ENCODE peak calls at places on chromosomes 1 and 21, in five cellular contexts. N, M, S, V and E are unnamed samples.

GRCh38 chr1:183319051-183319450 is 99.1 kb downstream of the NMNAT2 start:
- DNase-seq in N (no peak), M (no peak), S (peak), V (no peak), E (no peak)

GRCh38 chr1:224632921-224633321 is 16.8 kb downstream of the CNIH3 start:
- DNase-seq in N (no peak), M (no peak), S (peak), V (no peak), E (peak)

GRCh38 chr1:206493279-206493678 is 14.1 kb upstream of the RASSF5 start:
- DNase-seq in N (no peak), M (no peak), S (no peak), V (no peak), E (no peak)

GRCh38 chr1:229710746-229711145 is 84.7 kb downstream of the URB2 start:
- DNase-seq in N (no peak), M (no peak), S (no peak), V (peak), E (no peak)

GRCh38 chr1:209318302-209319056 is 265.0 kb upstream of the CAMK1G start:
- DNase-seq in N (no peak), M (no peak), S (peak), V (peak), E (peak)

GRCh38 chr1:232627645-232628334 is 2.1 kb downstream of the SIPA1L2 start:
- DNase-seq in N (no peak), M (peak), S (peak), V (peak), E (peak)

GRCh38 chr1:114173704-114174103 is 20.0 kb upstream of the SYT6 start:
- DNase-seq in N (no peak), M (no peak), S (no peak), V (no peak), E (no peak)

GRCh38 chr1:82820816-82821215 is 1020.1 kb downstream of the ADGRL2 start:
- DNase-seq in N (no peak), M (no peak), S (no peak), V (no peak), E (no peak)

GRCh38 chr21:45379901-45380330 is 25.0 kb upstream of the COL18A1 start:
- DNase-seq in N (no peak), M (no peak), S (no peak), V (no peak), E (no peak)

GRCh38 chr1:90824551-90824950 is 107.4 kb upstream of the BARHL2 start:
- DNase-seq in N (no peak), M (no peak), S (no peak), V (no peak), E (no peak)

GRCh38 chr1:40708750-40709099 is 17.2 kb downstream of the NFYC start:
- DNase-seq in N (no peak), M (no peak), S (peak), V (peak), E (peak)

GRCh38 chr21:44984428-44984791 is 44.6 kb downstream of the SLX9 start:
- DNase-seq in N (no peak), M (no peak), S (no peak), V (no peak), E (no peak)

GRCh38 chr21:42047821-42048613 is 23.1 kb upstream of the UMODL1 start:
- DNase-seq in N (no peak), M (no peak), S (peak), V (peak), E (peak)

GRCh38 chr1:203657735-203658134 is 31.1 kb downstream of the ATP2B4 start:
- DNase-seq in N (no peak), M (no peak), S (no peak), V (no peak), E (no peak)

GRCh38 chr1:6927626-6928025 is 142.4 kb downstream of the CAMTA1 start:
- DNase-seq in N (no peak), M (no peak), S (no peak), V (no peak), E (no peak)

GRCh38 chr1:228697209-228698016 is 37.9 kb upstream of the RHOU start:
- DNase-seq in N (no peak), M (peak), S (peak), V (peak), E (peak)

GRCh38 chr1:28510350-28511223 is 4.7 kb downstream of the RCC1 start:
- DNase-seq in N (no peak), M (peak), S (peak), V (peak), E (no peak)

GRCh38 chr21:15437873-15438272 is 291.9 kb upstream of the USP25 start:
- DNase-seq in N (no peak), M (no peak), S (peak), V (peak), E (peak)

GRCh38 chr1:163063131-163064059 is 5.8 kb upstream of the RGS4 start:
- DNase-seq in N (no peak), M (no peak), S (no peak), V (no peak), E (no peak)

GRCh38 chr1:226606311-226607267 is 58.0 kb downstream of the STUM start:
- DNase-seq in N (no peak), M (no peak), S (no peak), V (peak), E (no peak)

GRCh38 chr1:227776277-227776676 is 39.2 kb upstream of the PRSS38 start:
- DNase-seq in N (no peak), M (no peak), S (peak), V (peak), E (no peak)

GRCh38 chr1:3348196-3348865 is 106.1 kb upstream of the ARHGEF16 start:
- DNase-seq in N (no peak), M (no peak), S (no peak), V (no peak), E (no peak)

GRCh38 chr1:60989745-60990718 is 92.3 kb upstream of the NFIA start:
- DNase-seq in N (no peak), M (no peak), S (peak), V (peak), E (peak)

GRCh38 chr1:39229504-39229903 is 25.0 kb downstream of the MACF1 start:
- DNase-seq in N (no peak), M (no peak), S (no peak), V (no peak), E (no peak)

GRCh38 chr1:5754079-5754431 is 238.2 kb downstream of the NPHP4 start:
- DNase-seq in N (no peak), M (no peak), S (no peak), V (no peak), E (no peak)